ENCODE peak calls at places on chromosome 1, in six cellular contexts. B is left ventricle myocardium inferior, P is thoracic aorta, H is brain microvascular endothelial cell, S is stomach, O is esophagus squamous epithelium. K is an unnamed sample. For H3K36me3, the result is how much of the 10 kb centered on the place peaks cover.

GRCh38 chr1:245183429-245183828 is 28.6 kb downstream of the KIF26B start:
- DNase-seq in B (no peak), P (no peak), H (no peak), S (no peak), O (no peak), K (no peak)

GRCh38 chr1:203682401-203683383 is 56.1 kb downstream of the ATP2B4 start:
- DNase-seq in B (no peak), P (no peak), H (no peak), S (no peak), O (no peak), K (no peak)

GRCh38 chr1:151282883-151283725 is 1.0 kb downstream of the ZNF687 start:
- DNase-seq in B (peak), P (no peak), H (no peak), S (peak), O (no peak), K (no peak)

GRCh38 chr1:25570798-25571521 is 27.6 kb downstream of the LDLRAP1 start:
- DNase-seq in B (no peak), P (no peak), H (no peak), S (no peak), O (no peak), K (no peak)

GRCh38 chr1:147292635-147293251 is 50.3 kb downstream of the CHD1L start:
- DNase-seq in B (no peak), P (no peak), H (peak), S (no peak), O (no peak), K (no peak)

GRCh38 chr1:22471078-22471477 is 19.4 kb downstream of the ZBTB40 start:
- DNase-seq in B (peak), P (no peak), H (peak), S (peak), O (no peak), K (no peak)

GRCh38 chr1:8171751-8172464 is 145.8 kb upstream of the ERRFI1 start:
- DNase-seq in B (no peak), P (no peak), H (no peak), S (no peak), O (no peak), K (no peak)

GRCh38 chr1:52477876-52478275 is 73.5 kb downstream of the PRPF38A start:
- DNase-seq in B (no peak), P (no peak), H (no peak), S (no peak), O (no peak), K (no peak)

GRCh38 chr1:109821221-109821669 is 57.5 kb upstream of the EPS8L3 start:
- DNase-seq in B (no peak), P (peak), H (peak), S (no peak), O (no peak), K (peak)

GRCh38 chr1:206803221-206803730 is 31.0 kb upstream of the IL10 start:
- DNase-seq in B (no peak), P (no peak), H (no peak), S (peak), O (no peak), K (peak)

GRCh38 chr1:189669846-189670245 is 807.8 kb downstream of the BRINP3 start:
- DNase-seq in B (no peak), P (no peak), H (peak), S (no peak), O (no peak), K (no peak)

GRCh38 chr1:76942549-76942948 is 75.3 kb downstream of the ST6GALNAC5 start:
- DNase-seq in B (no peak), P (no peak), H (peak), S (no peak), O (no peak), K (no peak)

GRCh38 chr1:214228976-214229375 is 52.0 kb upstream of the SMYD2 start:
- DNase-seq in B (peak), P (no peak), H (no peak), S (no peak), O (no peak), K (peak)

GRCh38 chr1:44645466-44646244 is 28.6 kb downstream of the TMEM53 start:
- DNase-seq in B (peak), P (peak), H (no peak), S (peak), O (no peak), K (peak)

GRCh38 chr1:179127163-179127895 is 45.5 kb downstream of the TOR3A start:
- DNase-seq in B (no peak), P (no peak), H (no peak), S (no peak), O (no peak), K (no peak)

GRCh38 chr1:211371406-211372105 is 44.9 kb downstream of the TRAF5 start:
- DNase-seq in B (no peak), P (no peak), H (no peak), S (no peak), O (no peak), K (no peak)

GRCh38 chr1:238111081-238111480 is 220.4 kb upstream of the ZP4 start:
- DNase-seq in B (no peak), P (no peak), H (no peak), S (no peak), O (no peak), K (no peak)

GRCh38 chr1:29657816-29658215 is 421.5 kb downstream of the PTPRU start:
- DNase-seq in B (no peak), P (no peak), H (no peak), S (no peak), O (no peak), K (no peak)

GRCh38 chr1:29653886-29654450 is 417.6 kb downstream of the PTPRU start:
- DNase-seq in B (no peak), P (no peak), H (no peak), S (no peak), O (no peak), K (no peak)

GRCh38 chr1:29658688-29659087 is 422.4 kb downstream of the PTPRU start:
- DNase-seq in B (no peak), P (no peak), H (no peak), S (no peak), O (no peak), K (no peak)

GRCh38 chr1:29655145-29655544 is 418.8 kb downstream of the PTPRU start:
- DNase-seq in B (no peak), P (no peak), H (no peak), S (peak), O (no peak), K (no peak)

GRCh38 chr1:29655945-29656866 is 419.9 kb downstream of the PTPRU start:
- DNase-seq in B (no peak), P (no peak), H (no peak), S (no peak), O (no peak), K (no peak)
- TF ChIP-seq CTCF in B (peak), P (no peak), H (peak), S (no peak), O (no peak), K (no peak)

DNA sequence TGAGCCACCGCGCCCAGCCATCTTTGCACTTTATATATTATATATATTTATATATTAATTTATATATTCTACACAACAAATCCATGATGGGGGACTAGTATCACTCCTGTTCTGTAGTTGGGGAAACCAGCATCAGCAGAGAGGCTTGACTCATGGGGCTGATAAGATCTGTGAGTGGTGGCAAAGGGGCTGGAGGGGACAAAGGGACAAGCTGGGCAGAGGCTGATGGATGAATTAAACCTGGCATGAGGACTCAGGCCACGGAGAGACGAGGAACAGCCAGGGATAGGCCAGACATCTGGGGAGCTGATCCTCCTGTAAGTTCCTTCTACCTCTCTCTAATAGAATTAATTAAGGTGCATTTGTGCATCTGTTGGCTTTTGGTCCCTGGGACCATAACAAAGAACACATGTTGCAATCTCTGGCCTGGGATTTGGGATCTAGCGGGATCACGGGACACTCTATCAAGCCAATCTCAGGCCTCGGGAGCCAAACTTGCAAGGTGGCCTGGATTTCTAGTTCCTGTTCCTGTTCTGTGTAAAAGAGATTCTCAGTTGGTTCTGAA is 7.6 kb downstream of the CNR2 start:
- DNase-seq in B (no peak), P (no peak), H (no peak), S (no peak), O (no peak), K (no peak)
- H3K4me3 ChIP-seq in B (no peak), P (no peak), H (no peak), S (no peak), O (no peak), K (no peak)

GRCh38 chr1:173988068-173988467 is 34.1 kb downstream of the RC3H1 start:
- DNase-seq in B (no peak), P (no peak), H (no peak), S (no peak), O (no peak), K (no peak)
- H3K36me3 ChIP-seq in B (half or more), P (under half), H (under half), S (half or more), O (under half), K (under half)

GRCh38 chr1:165827199-165828102 is at the start of gene UCK2:
- DNase-seq in B (peak), P (peak), H (peak), S (peak), O (no peak), K (peak)
- TF ChIP-seq CTCF in B (peak), P (peak), H (peak), S (peak), O (no peak), K (peak)

DNA sequence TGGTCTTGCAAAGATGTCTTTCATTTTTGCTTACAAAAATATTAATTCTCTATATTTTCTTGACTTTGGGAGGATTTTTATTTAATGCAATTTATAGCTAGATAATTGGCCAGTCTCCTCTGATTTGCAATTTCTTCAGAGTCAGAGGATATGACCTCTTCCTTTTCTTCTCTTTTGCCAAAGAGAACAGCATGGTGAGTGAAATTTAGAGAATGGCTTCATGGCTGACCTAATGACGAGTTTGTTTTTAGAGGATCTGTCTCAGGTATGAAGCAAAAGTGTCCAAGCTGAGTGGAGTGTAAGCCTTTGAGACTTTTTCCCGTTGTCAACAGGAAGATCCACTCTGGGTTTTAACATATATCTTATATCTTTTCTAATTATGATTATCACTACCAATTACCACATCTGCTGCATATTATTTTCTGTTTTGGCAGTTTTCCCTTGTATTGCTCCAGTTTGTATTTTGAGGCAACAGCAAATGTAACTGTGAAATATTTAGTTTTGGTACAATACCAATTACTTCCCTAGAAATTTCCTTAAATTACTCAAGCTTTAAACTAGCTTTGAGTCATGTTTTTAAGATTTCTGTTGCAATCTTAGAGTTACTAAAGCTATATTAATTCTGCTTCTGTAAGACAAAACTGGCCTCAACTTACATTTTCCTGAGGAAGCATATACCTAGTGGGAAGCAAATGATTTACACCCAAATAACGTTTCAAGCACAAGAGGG is 332.8 kb upstream of the ZRANB2 start:
- DNase-seq in B (no peak), P (no peak), H (no peak), S (no peak), O (no peak), K (no peak)
- H3K4me3 ChIP-seq in B (no peak), P (no peak), H (no peak), S (no peak), O (no peak), K (no peak)

DNA sequence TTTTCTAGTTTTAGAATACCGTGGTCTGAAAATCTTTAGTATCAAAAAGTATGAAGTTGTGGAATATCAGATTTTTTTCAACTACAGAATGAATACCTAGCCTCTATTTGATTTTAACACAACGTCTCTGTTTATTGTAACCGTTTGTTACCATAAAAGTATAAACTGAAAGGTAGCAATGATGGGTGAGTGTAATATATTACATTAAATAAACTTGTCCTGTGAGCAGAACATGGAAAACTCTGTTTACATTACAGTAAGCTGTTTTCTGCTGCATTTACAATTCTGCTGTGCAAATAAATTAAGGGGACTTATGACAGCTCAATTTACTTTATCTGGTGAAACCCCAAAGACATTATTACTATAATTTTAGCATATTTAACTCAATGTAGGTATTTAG is 62.5 kb downstream of the CHRM3 start:
- DNase-seq in B (no peak), P (no peak), H (no peak), S (no peak), O (no peak), K (no peak)
- H3K36me3 ChIP-seq in B (under half), P (under half), H (under half), S (under half), O (under half), K (under half)

K was measured in gastrocnemius medialis.